ENCODE peak calls at places on chromosomes 1 and 21, in seven cellular contexts. U, R, M, J, G, P and Q are unnamed samples.
A peak's percentile ranks its signal among the peaks of the same experiment; 100 is the strongest.

GRCh38 chr1:216330262-216330661 is 93.0 kb downstream of the USH2A start:
- DNase-seq in U (no peak), R (no peak), M (no peak), J (no peak), G (no peak), P (no peak), Q (no peak)

GRCh38 chr1:228824377-228824776 is 89.1 kb downstream of the RHOU start:
- DNase-seq in U (no peak), R (no peak), M (no peak), J (no peak), G (no peak), P (no peak), Q (no peak)

GRCh38 chr21:15010645-15011044 is 54.2 kb downstream of the NRIP1 start:
- DNase-seq in U (no peak), R (no peak), M (no peak), J (no peak), G (no peak), P (no peak), Q (no peak)

GRCh38 chr1:226950875-226951274 is 10.8 kb downstream of the COQ8A start:
- DNase-seq in U (no peak), R (no peak), M (no peak), J (no peak), G (no peak), P (no peak), Q (no peak)

GRCh38 chr1:93842750-93843500 is 36.1 kb downstream of the DNTTIP2 start:
- DNase-seq in U (no peak), R (no peak), M (no peak), J (no peak), G (no peak), P (peak; percentile 1), Q (no peak)

GRCh38 chr1:156584813-156585212 is 5.3 kb downstream of the TTC24 start:
- DNase-seq in U (no peak), R (no peak), M (no peak), J (no peak), G (no peak), P (no peak), Q (no peak)

GRCh38 chr1:22512873-22513272 is 50.4 kb upstream of the EPHA8 start:
- DNase-seq in U (no peak), R (no peak), M (no peak), J (no peak), G (no peak), P (no peak), Q (no peak)

GRCh38 chr1:15261155-15262002 is 14.4 kb downstream of the FHAD1 start:
- DNase-seq in U (peak; percentile 52), R (peak; percentile 24), M (peak; percentile 76), J (peak; percentile 84), G (no peak), P (peak; percentile 91), Q (no peak)

GRCh38 chr1:245583575-245584330 is 429.0 kb downstream of the KIF26B start:
- DNase-seq in U (no peak), R (peak; percentile 26), M (no peak), J (no peak), G (no peak), P (no peak), Q (no peak)

GRCh38 chr1:115641762-115642167 is at the start of gene VANGL1:
- DNase-seq in U (peak; percentile 73), R (peak; percentile 57), M (no peak), J (peak; percentile 47), G (no peak), P (peak; percentile 90), Q (peak; percentile 47)

GRCh38 chr1:243287652-243288051 is 31.8 kb downstream of the SDCCAG8 start:
- DNase-seq in U (no peak), R (peak; percentile 26), M (no peak), J (no peak), G (peak; percentile 46), P (no peak), Q (no peak)

GRCh38 chr1:32305310-32305709 is 13.4 kb downstream of the HDAC1 start:
- DNase-seq in U (no peak), R (no peak), M (no peak), J (no peak), G (no peak), P (no peak), Q (no peak)

GRCh38 chr1:180188103-180188506 is 33.4 kb downstream of the QSOX1 start:
- DNase-seq in U (peak; percentile 54), R (peak; percentile 79), M (no peak), J (no peak), G (no peak), P (no peak), Q (no peak)

GRCh38 chr21:41625428-41625827 is 117.5 kb upstream of the TMPRSS2 start:
- DNase-seq in U (no peak), R (no peak), M (no peak), J (no peak), G (no peak), P (no peak), Q (no peak)

GRCh38 chr21:41622831-41623548 is 115.0 kb upstream of the TMPRSS2 start:
- DNase-seq in U (no peak), R (no peak), M (no peak), J (no peak), G (no peak), P (no peak), Q (no peak)

GRCh38 chr21:41623945-41624344 is 116.0 kb upstream of the TMPRSS2 start:
- DNase-seq in U (no peak), R (no peak), M (no peak), J (no peak), G (no peak), P (no peak), Q (no peak)

GRCh38 chr21:41626038-41626437 is 118.1 kb upstream of the TMPRSS2 start:
- DNase-seq in U (no peak), R (no peak), M (no peak), J (no peak), G (no peak), P (no peak), Q (no peak)

GRCh38 chr21:41624674-41625310 is 116.8 kb upstream of the TMPRSS2 start:
- DNase-seq in U (no peak), R (no peak), M (no peak), J (no peak), G (no peak), P (no peak), Q (no peak)
- TF ChIP-seq EP300 in U (no peak), R (no peak), M (no peak), J (no peak), G (no peak), P (no peak), Q (no peak)

DNA sequence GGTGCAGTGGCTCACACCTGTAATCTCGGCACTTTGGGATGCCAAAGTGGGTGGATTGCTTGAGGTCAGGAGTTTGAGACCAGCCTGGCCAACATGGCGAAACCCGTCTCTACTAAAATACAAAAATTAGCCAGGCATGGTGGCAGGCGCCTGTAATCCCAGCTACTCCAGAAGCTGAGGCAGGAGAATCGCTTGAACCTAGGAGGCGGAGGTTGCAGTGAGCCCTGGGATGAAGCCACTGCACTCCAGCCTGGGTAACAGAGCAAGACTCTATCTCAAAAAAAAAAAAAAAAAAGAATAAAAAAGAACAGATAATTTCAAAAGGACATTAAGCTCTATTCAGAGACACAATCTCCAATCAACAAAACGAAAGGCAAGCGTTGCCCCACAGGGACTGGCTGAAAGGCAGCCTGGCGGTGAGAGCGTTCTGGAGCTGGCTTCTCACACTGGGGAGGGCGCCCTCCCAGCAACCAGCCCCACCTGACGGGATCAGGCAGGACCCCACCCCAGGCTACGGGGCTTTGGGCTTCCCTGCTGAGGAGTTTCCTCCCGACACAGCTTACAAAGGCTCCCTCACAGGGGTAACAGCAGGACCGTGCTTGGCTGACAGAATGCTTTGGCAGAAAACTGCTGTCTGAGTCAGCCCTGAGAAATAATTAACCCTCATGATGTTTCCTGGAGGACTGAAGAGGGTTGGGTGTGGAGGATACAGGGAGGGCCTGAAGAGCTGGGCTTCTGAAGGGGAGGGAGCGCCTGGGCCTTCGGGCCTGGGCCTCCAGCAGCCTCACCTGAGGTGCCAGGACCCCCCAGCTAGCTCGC is 31.1 kb upstream of the SRP9 start:
- DNase-seq in U (peak; percentile 71), R (peak; percentile 89), M (no peak), J (peak; percentile 65), G (no peak), P (peak; percentile 94), Q (peak; percentile 79)
- H3K9me3 ChIP-seq in U (no peaks in the 10 kb centered on the region), R (no peaks in the 10 kb centered on the region), M (no peaks in the 10 kb centered on the region), J (no peaks in the 10 kb centered on the region), G (no peaks in the 10 kb centered on the region), P (no peaks in the 10 kb centered on the region), Q (no peaks in the 10 kb centered on the region)

GRCh38 chr1:4045397-4046010 is 145.4 kb upstream of the C1orf174 start:
- DNase-seq in U (no peak), R (no peak), M (no peak), J (no peak), G (no peak), P (no peak), Q (no peak)

GRCh38 chr1:4048921-4049320 is 148.8 kb upstream of the C1orf174 start:
- DNase-seq in U (no peak), R (no peak), M (no peak), J (no peak), G (no peak), P (no peak), Q (no peak)

GRCh38 chr1:4047666-4048065 is 147.6 kb upstream of the C1orf174 start:
- DNase-seq in U (no peak), R (no peak), M (no peak), J (no peak), G (no peak), P (no peak), Q (no peak)

GRCh38 chr1:4046836-4047461 is 146.9 kb upstream of the C1orf174 start:
- DNase-seq in U (no peak), R (no peak), M (peak; percentile 69), J (no peak), G (no peak), P (no peak), Q (no peak)

DNA sequence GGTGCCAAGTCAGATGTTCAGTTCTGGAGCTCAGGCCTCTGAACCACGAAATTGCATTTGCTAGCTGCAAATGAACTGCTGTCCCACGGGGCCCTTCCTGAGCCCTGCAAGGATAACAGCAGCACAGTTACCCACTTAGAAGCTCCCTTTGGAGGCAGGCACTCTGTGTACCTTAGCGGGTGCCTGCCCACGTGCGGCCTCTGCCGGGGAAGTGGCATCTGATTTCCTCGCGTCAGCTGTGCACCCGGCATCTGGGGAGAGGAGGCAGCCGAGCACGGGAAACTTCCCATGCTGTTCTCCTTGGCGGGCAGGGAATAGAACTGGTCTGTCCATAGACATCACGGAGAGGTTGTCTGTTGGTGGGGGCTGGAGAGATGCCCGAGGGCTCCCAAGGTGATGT is 148.0 kb upstream of the C1orf174 start:
- DNase-seq in U (no peak), R (no peak), M (no peak), J (no peak), G (no peak), P (no peak), Q (no peak)
- H3K4me1 ChIP-seq in U (no peaks in the 10 kb centered on the region), R (no peaks in the 10 kb centered on the region), M (no peaks in the 10 kb centered on the region), J (no peaks in the 10 kb centered on the region), G (no peaks in the 10 kb centered on the region), P (no peaks in the 10 kb centered on the region), Q (no peaks in the 10 kb centered on the region)

DNA sequence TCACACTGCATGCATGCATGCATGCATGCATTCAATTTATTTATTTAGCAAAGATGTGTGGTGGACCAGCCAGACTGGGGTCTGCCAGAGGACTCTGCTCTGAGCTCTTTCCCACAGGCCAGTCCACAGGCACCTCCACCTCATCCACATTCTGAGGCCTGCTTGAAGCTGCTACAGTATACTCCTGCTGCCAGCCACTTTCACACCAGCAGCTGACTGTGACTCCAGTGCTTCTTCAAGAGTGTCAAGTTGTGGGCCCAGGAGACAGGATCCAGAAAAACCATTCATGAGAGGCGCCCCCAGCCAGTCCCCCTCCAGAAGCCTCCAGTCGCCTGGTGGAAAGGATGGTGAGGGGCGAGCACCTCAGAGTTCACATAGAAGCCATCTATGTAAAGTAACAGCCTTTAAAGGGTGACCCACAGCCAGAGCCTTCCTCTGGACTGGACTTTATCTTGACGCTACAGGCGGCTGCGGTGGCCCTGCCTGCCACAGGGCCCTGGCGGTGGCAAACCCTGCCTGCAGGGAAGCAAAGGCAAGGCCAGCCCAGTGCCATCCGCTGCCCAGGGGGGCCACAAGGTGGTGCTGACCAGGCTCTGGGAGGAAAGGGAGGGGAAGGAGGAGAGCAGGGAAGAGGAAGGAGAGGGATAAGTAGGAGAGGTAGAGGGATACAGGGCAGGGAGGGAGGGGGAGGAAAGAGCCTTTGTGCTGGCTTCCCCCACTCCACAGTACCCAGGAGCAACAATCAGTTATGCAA is 30.7 kb downstream of the SSBP3 start:
- DNase-seq in U (no peak), R (no peak), M (no peak), J (no peak), G (no peak), P (no peak), Q (no peak)
- TF ChIP-seq EP300 in U (no peak), R (no peak), M (no peak), J (no peak), G (no peak), P (no peak), Q (no peak)